ENCODE peak calls at places on chromosomes 11 and 22, in eight cellular contexts. P, W, U, S, V, Z, C and N are unnamed samples.
A peak's percentile ranks its signal among the peaks of the same experiment; 100 is the strongest.

GRCh38 chr22:47290706-47291430 is 528.4 kb downstream of the TBC1D22A start:
- DNase-seq in P (no peak), W (no peak), U (no peak), S (no peak), V (no peak), Z (no peak), C (no peak), N (no peak)

GRCh38 chr11:28017816-28018215 is 90.1 kb downstream of the KIF18A start:
- DNase-seq in P (peak; percentile 59), W (no peak), U (peak; percentile 16), S (no peak), V (no peak), Z (no peak), C (no peak), N (no peak)

GRCh38 chr11:70182266-70182665 is 20.8 kb upstream of the FADD start:
- DNase-seq in P (no peak), W (no peak), U (no peak), S (no peak), V (no peak), Z (no peak), C (no peak), N (no peak)

GRCh38 chr11:12397953-12398352 is 20.6 kb downstream of the PARVA start:
- DNase-seq in P (peak; percentile 99), W (peak; percentile 90), U (peak; percentile 98), S (no peak), V (no peak), Z (peak; percentile 85), C (no peak), N (no peak)

GRCh38 chr11:2294340-2295290 is 7.1 kb downstream of the C11orf21 start:
- DNase-seq in P (no peak), W (no peak), U (no peak), S (no peak), V (no peak), Z (no peak), C (no peak), N (no peak)

GRCh38 chr22:46963672-46964545 is 201.5 kb downstream of the TBC1D22A start:
- DNase-seq in P (no peak), W (no peak), U (no peak), S (no peak), V (no peak), Z (no peak), C (no peak), N (no peak)

GRCh38 chr11:72669527-72669926 is 4.7 kb downstream of the PDE2A start:
- DNase-seq in P (no peak), W (no peak), U (no peak), S (no peak), V (no peak), Z (no peak), C (no peak), N (no peak)

GRCh38 chr11:37092487-37092886 is 494.5 kb upstream of the RAG2 start:
- DNase-seq in P (no peak), W (no peak), U (no peak), S (no peak), V (no peak), Z (no peak), C (no peak), N (no peak)

GRCh38 chr11:120125005-120125404 is 12.9 kb downstream of the TRIM29 start:
- DNase-seq in P (peak; percentile 26), W (no peak), U (no peak), S (no peak), V (no peak), Z (no peak), C (no peak), N (no peak)

GRCh38 chr22:28179392-28179791 is 260.3 kb upstream of the PITPNB start:
- DNase-seq in P (no peak), W (no peak), U (no peak), S (no peak), V (no peak), Z (no peak), C (no peak), N (no peak)

GRCh38 chr22:24386814-24387550 is 40.4 kb upstream of the ADORA2A start:
- DNase-seq in P (peak; percentile 26), W (no peak), U (peak; percentile 34), S (no peak), V (no peak), Z (no peak), C (no peak), N (no peak)

GRCh38 chr11:96187779-96188624 is 155.0 kb downstream of the MAML2 start:
- DNase-seq in P (peak; percentile 86), W (peak; percentile 24), U (peak; percentile 80), S (peak; percentile 47), V (no peak), Z (peak; percentile 65), C (no peak), N (no peak)

GRCh38 chr11:117319214-117319840 is 3.3 kb upstream of the BACE1 start:
- DNase-seq in P (peak; percentile 90), W (no peak), U (peak; percentile 76), S (no peak), V (no peak), Z (no peak), C (no peak), N (no peak)

GRCh38 chr22:28887725-28888459 is 4.5 kb downstream of the ZNRF3 start:
- DNase-seq in P (no peak), W (no peak), U (no peak), S (no peak), V (no peak), Z (no peak), C (no peak), N (no peak)

GRCh38 chr22:24289138-24289537 is 18.5 kb downstream of the SPECC1L start:
- DNase-seq in P (peak; percentile 98), W (peak; percentile 56), U (peak; percentile 84), S (peak; percentile 20), V (no peak), Z (peak; percentile 67), C (no peak), N (no peak)

GRCh38 chr11:72578541-72578940 is 95.7 kb downstream of the PDE2A start:
- DNase-seq in P (no peak), W (no peak), U (no peak), S (no peak), V (no peak), Z (no peak), C (no peak), N (no peak)

GRCh38 chr11:118895093-118896039 is 11.7 kb downstream of the CXCR5 start:
- DNase-seq in P (no peak), W (no peak), U (no peak), S (no peak), V (peak; percentile 58), Z (no peak), C (no peak), N (peak; percentile 57)